ENCODE peak calls at places on chromosomes 5 and 9, in eight cellular contexts. One of them, this sample, is unnamed.

GRCh38 chr5:107424461-107424860 is 246.3 kb downstream of the EFNA5 start:
- DNase-seq in left ventricle myocardium inferior: no peak
- DNase-seq in NCI-H774: no peak
- DNase-seq in RWPE1: no peak
- DNase-seq in A549: no peak
- DNase-seq in T-helper 9 cell: no peak
- DNase-seq in heart left ventricle: no peak
- DNase-seq in HCT116: no peak
- DNase-seq in this sample: no peak

GRCh38 chr9:29211003-29211584 is 1637.8 kb upstream of the C9orf72 start:
- DNase-seq in left ventricle myocardium inferior: no peak
- DNase-seq in A549: no peak
- DNase-seq in T-helper 9 cell: no peak
- DNase-seq in HCT116: no peak
- DNase-seq in RWPE1: no peak
- DNase-seq in heart left ventricle: no peak
- DNase-seq in NCI-H774: no peak
- DNase-seq in this sample: no peak

GRCh38 chr5:74864823-74865222 is 1.4 kb downstream of the FAM169A start:
- DNase-seq in HCT116: no peak
- DNase-seq in T-helper 9 cell: no peak
- DNase-seq in left ventricle myocardium inferior: no peak
- DNase-seq in RWPE1: peak; percentile 55
- DNase-seq in NCI-H774: no peak
- DNase-seq in heart left ventricle: no peak
- DNase-seq in A549: no peak
- DNase-seq in this sample: no peak

GRCh38 chr5:54803381-54804025 is 181.9 kb downstream of the ESM1 start:
- DNase-seq in A549: no peak
- DNase-seq in left ventricle myocardium inferior: no peak
- DNase-seq in NCI-H774: no peak
- DNase-seq in HCT116: no peak
- DNase-seq in T-helper 9 cell: no peak
- DNase-seq in heart left ventricle: no peak
- DNase-seq in RWPE1: no peak
- DNase-seq in this sample: no peak

GRCh38 chr5:126368239-126368812 is 54.9 kb upstream of the GRAMD2B start:
- DNase-seq in heart left ventricle: no peak
- DNase-seq in RWPE1: peak; percentile 91
- DNase-seq in NCI-H774: no peak
- DNase-seq in A549: no peak
- DNase-seq in HCT116: no peak
- DNase-seq in left ventricle myocardium inferior: no peak
- DNase-seq in T-helper 9 cell: no peak
- DNase-seq in this sample: no peak

GRCh38 chr5:76693141-76693540 is 22.8 kb upstream of the F2R start:
- DNase-seq in heart left ventricle: no peak
- DNase-seq in RWPE1: no peak
- DNase-seq in T-helper 9 cell: no peak
- DNase-seq in NCI-H774: no peak
- DNase-seq in HCT116: no peak
- DNase-seq in left ventricle myocardium inferior: no peak
- DNase-seq in A549: no peak
- DNase-seq in this sample: no peak

GRCh38 chr9:124228516-124228915 is 29.2 kb upstream of the NEK6 start:
- DNase-seq in T-helper 9 cell: no peak
- DNase-seq in heart left ventricle: no peak
- DNase-seq in A549: no peak
- DNase-seq in left ventricle myocardium inferior: no peak
- DNase-seq in HCT116: no peak
- DNase-seq in RWPE1: no peak
- DNase-seq in NCI-H774: no peak
- DNase-seq in this sample: no peak

GRCh38 chr9:92726971-92727715 is 37.5 kb downstream of the BICD2 start:
- DNase-seq in RWPE1: no peak
- DNase-seq in left ventricle myocardium inferior: peak; percentile 52
- DNase-seq in NCI-H774: no peak
- DNase-seq in heart left ventricle: peak; percentile 65
- DNase-seq in T-helper 9 cell: no peak
- DNase-seq in A549: no peak
- DNase-seq in HCT116: no peak
- DNase-seq in this sample: no peak

GRCh38 chr9:120308495-120308894 is 271.5 kb downstream of the CDK5RAP2 start:
- DNase-seq in HCT116: no peak
- DNase-seq in left ventricle myocardium inferior: no peak
- DNase-seq in T-helper 9 cell: no peak
- DNase-seq in NCI-H774: peak; percentile 35
- DNase-seq in heart left ventricle: no peak
- DNase-seq in RWPE1: no peak
- DNase-seq in A549: no peak
- DNase-seq in this sample: no peak

GRCh38 chr5:149114403-149115312 is 26.6 kb upstream of the ABLIM3 start:
- DNase-seq in HCT116: peak; percentile 77
- DNase-seq in left ventricle myocardium inferior: peak; percentile 38
- DNase-seq in heart left ventricle: peak; percentile 51
- DNase-seq in NCI-H774: peak; percentile 25
- DNase-seq in A549: peak; percentile 75
- DNase-seq in RWPE1: peak; percentile 75
- DNase-seq in T-helper 9 cell: peak; percentile 21
- DNase-seq in this sample: peak; percentile 54

GRCh38 chr9:129640086-129640870 is 1.7 kb downstream of the ASB6 start:
- DNase-seq in NCI-H774: no peak
- DNase-seq in left ventricle myocardium inferior: no peak
- DNase-seq in A549: no peak
- DNase-seq in RWPE1: peak; percentile 45
- DNase-seq in T-helper 9 cell: no peak
- DNase-seq in heart left ventricle: no peak
- DNase-seq in HCT116: no peak
- DNase-seq in this sample: no peak

GRCh38 chr5:144697847-144698262 is 527.2 kb downstream of the KCTD16 start:
- DNase-seq in A549: peak; percentile 10
- DNase-seq in heart left ventricle: no peak
- DNase-seq in T-helper 9 cell: no peak
- DNase-seq in left ventricle myocardium inferior: no peak
- DNase-seq in HCT116: no peak
- DNase-seq in NCI-H774: no peak
- DNase-seq in RWPE1: peak; percentile 3
- DNase-seq in this sample: no peak

GRCh38 chr5:4208537-4208936 is 612.9 kb downstream of the IRX1 start:
- DNase-seq in T-helper 9 cell: no peak
- DNase-seq in A549: no peak
- DNase-seq in left ventricle myocardium inferior: no peak
- DNase-seq in RWPE1: no peak
- DNase-seq in HCT116: no peak
- DNase-seq in heart left ventricle: no peak
- DNase-seq in NCI-H774: no peak
- DNase-seq in this sample: no peak

GRCh38 chr9:20200900-20201495 is 412.2 kb upstream of the SLC24A2 start:
- DNase-seq in A549: no peak
- DNase-seq in left ventricle myocardium inferior: no peak
- DNase-seq in T-helper 9 cell: no peak
- DNase-seq in HCT116: no peak
- DNase-seq in RWPE1: no peak
- DNase-seq in NCI-H774: no peak
- DNase-seq in heart left ventricle: no peak
- DNase-seq in this sample: no peak

GRCh38 chr9:129391215-129391614 is 213.2 kb upstream of the IER5L start:
- DNase-seq in NCI-H774: no peak
- DNase-seq in T-helper 9 cell: no peak
- DNase-seq in RWPE1: no peak
- DNase-seq in A549: no peak
- DNase-seq in heart left ventricle: no peak
- DNase-seq in HCT116: no peak
- DNase-seq in left ventricle myocardium inferior: no peak
- DNase-seq in this sample: no peak

GRCh38 chr9:32603914-32604852 is 31.2 kb upstream of the NDUFB6 start:
- DNase-seq in NCI-H774: no peak
- DNase-seq in heart left ventricle: no peak
- DNase-seq in T-helper 9 cell: no peak
- DNase-seq in left ventricle myocardium inferior: no peak
- DNase-seq in A549: peak; percentile 42
- DNase-seq in HCT116: peak; percentile 81
- DNase-seq in RWPE1: peak; percentile 93
- DNase-seq in this sample: no peak

This sample was measured in colonic mucosa.